ENCODE peak calls at places on chromosomes 16 and 17, in eight cellular contexts. T is naive thymus-derived CD8-positive, alpha-beta T cell; J is hepatocyte; U is lower leg skin; E is stimulated activated CD4-positive, alpha-beta T cell treated with anti-CD3 and anti-CD28 coated beads, Interleukin-1b, Interleukin-23, amount 100 ng/mL, for 4 hours; Q is stimulated activated CD8-positive, alpha-beta memory T cell treated with anti-CD3 and anti-CD28 coated beads, Interleukin-12 subunit alpha, Interleukin-12 subunit beta, amount 100 ng/mL, for 4 hours; B is central memory CD4-positive, alpha-beta T cell; R is memory B cell. V is an unnamed sample.

GRCh38 chr17:10631701-10632100 is 25.4 kb downstream of the MYH3 start:
- DNase-seq in J (no peak), U (no peak), B (no peak), E (no peak), T (no peak), R (no peak), Q (no peak), V (no peak)

GRCh38 chr17:2624292-2624731 is 30.9 kb downstream of the PAFAH1B1 start:
- DNase-seq in R (peak), U (no peak), B (no peak), T (no peak), E (no peak), J (no peak), Q (no peak), V (no peak)

GRCh38 chr16:55853114-55853513 is 20.2 kb upstream of the CES1 start:
- DNase-seq in B (no peak), Q (no peak), J (no peak), R (no peak), T (no peak), E (no peak), U (no peak), V (no peak)

GRCh38 chr17:1945621-1946020 is 79.5 kb downstream of the RTN4RL1 start:
- DNase-seq in E (no peak), Q (no peak), R (no peak), T (no peak), B (no peak), J (no peak), U (no peak), V (no peak)

GRCh38 chr17:8326591-8327583 is 12.8 kb upstream of the ODF4 start:
- DNase-seq in U (no peak), R (no peak), J (peak), Q (no peak), B (no peak), E (no peak), T (peak), V (no peak)

GRCh38 chr16:89190150-89190958 is 10.0 kb downstream of the SLC22A31 start:
- DNase-seq in T (no peak), Q (no peak), J (peak), R (no peak), B (no peak), E (no peak), U (no peak), V (peak)

GRCh38 chr16:88743693-88744519 is 37.6 kb downstream of the CTU2 start:
- DNase-seq in U (peak), J (peak), Q (peak), B (peak), E (peak), R (peak), T (peak), V (peak)

GRCh38 chr17:33968350-33969044 is 286.6 kb upstream of the CCL2 start:
- DNase-seq in T (no peak), U (no peak), J (no peak), Q (no peak), B (no peak), R (no peak), E (no peak), V (no peak)

GRCh38 chr16:79381552-79382042 is 218.9 kb downstream of the MAF start:
- DNase-seq in T (no peak), R (no peak), Q (no peak), B (peak), J (peak), U (no peak), E (no peak), V (no peak)

GRCh38 chr17:34617398-34617797 is 38.0 kb downstream of the TMEM132E start:
- DNase-seq in E (no peak), Q (no peak), J (no peak), B (no peak), T (no peak), U (no peak), R (no peak), V (no peak)

GRCh38 chr17:74780443-74781238 is 4.5 kb upstream of the NAT9 start:
- DNase-seq in T (no peak), J (no peak), B (no peak), E (no peak), Q (no peak), R (no peak), U (no peak), V (no peak)

V was measured in lower lobe of right lung.